ENCODE peak calls at places on chromosomes 16 and 17, in five cellular contexts. O is right lobe of liver, D is heart left ventricle, Y is tibial nerve, L is breast epithelium. I is an unnamed sample.

GRCh38 chr17:27384261-27384701 is 72.0 kb upstream of the KSR1 start:
- DNase-seq in O (peak), D (peak), Y (no peak), L (no peak), I (no peak)

GRCh38 chr17:75168998-75169397 is 13.8 kb downstream of the SUMO2 start:
- DNase-seq in O (no peak), D (no peak), Y (no peak), L (peak), I (no peak)

GRCh38 chr16:73040136-73040535 is 7.8 kb downstream of the ZFHX3 start:
- DNase-seq in O (no peak), D (no peak), Y (no peak), L (peak), I (no peak)

GRCh38 chr16:86784267-86784626 is 205.9 kb downstream of the FOXL1 start:
- DNase-seq in O (no peak), D (no peak), Y (no peak), L (no peak), I (no peak)

GRCh38 chr17:48583708-48584582 is 5.8 kb upstream of the HOXB4 start:
- DNase-seq in O (no peak), D (no peak), Y (no peak), L (no peak), I (no peak)

GRCh38 chr17:19513897-19514488 is 19.7 kb upstream of the SLC47A1 start:
- DNase-seq in O (peak), D (peak), Y (peak), L (peak), I (peak)

GRCh38 chr16:23368469-23368868 is 66.4 kb downstream of the SCNN1B start:
- DNase-seq in O (no peak), D (no peak), Y (no peak), L (no peak), I (no peak)

GRCh38 chr17:45022655-45023339 is 28.6 kb downstream of the DCAKD start:
- DNase-seq in O (no peak), D (no peak), Y (no peak), L (no peak), I (no peak)

GRCh38 chr16:19375561-19376158 is 42.0 kb upstream of the TMC5 start:
- DNase-seq in O (peak), D (peak), Y (peak), L (no peak), I (peak)

GRCh38 chr17:33750943-33751701 is 458.0 kb upstream of the ASIC2 start:
- DNase-seq in O (peak), D (peak), Y (peak), L (peak), I (peak)

GRCh38 chr17:61467416-61468262 is 15.4 kb downstream of the TBX4 start:
- DNase-seq in O (peak), D (no peak), Y (no peak), L (peak), I (no peak)

GRCh38 chr17:13374203-13375143 is 227.3 kb downstream of the HS3ST3A1 start:
- DNase-seq in O (no peak), D (no peak), Y (no peak), L (no peak), I (no peak)

GRCh38 chr17:29135464-29135863 is 44.7 kb downstream of the MYO18A start:
- DNase-seq in O (no peak), D (no peak), Y (no peak), L (no peak), I (no peak)

GRCh38 chr17:42894283-42895184 is 6.1 kb upstream of the G6PC1 start:
- DNase-seq in O (peak), D (no peak), Y (no peak), L (no peak), I (no peak)
- TF ChIP-seq POLR2A in O (no peak), D (no peak), Y (no peak), L (no peak), I (no peak)

GRCh38 chr16:84589975-84590719 is 27.7 kb downstream of the COTL1 start:
- DNase-seq in O (no peak), D (no peak), Y (no peak), L (no peak), I (no peak)
- H3K27ac ChIP-seq in O (no peak), D (no peak), Y (no peak), L (no peak), I (no peak)

DNA sequence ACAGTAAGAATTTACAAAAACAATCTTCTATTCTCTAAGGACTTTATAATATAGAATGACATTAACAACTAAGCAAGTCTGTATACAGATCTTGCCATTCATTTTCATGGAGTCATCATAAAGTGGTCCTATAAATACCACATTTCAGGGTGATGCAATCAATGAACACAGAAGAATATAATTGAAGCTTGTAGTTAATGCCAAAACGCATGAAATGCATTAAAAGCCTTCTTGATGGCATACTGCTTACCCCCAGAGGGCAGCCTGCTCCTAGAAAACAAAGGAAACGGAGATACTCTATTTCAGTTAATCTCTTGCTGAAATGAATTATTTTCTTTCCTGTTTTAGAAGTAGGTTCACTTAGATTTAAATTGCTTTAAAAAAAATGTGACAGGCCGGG is 45.2 kb upstream of the STAC2 start:
- DNase-seq in O (no peak), D (no peak), Y (no peak), L (no peak), I (no peak)
- TF ChIP-seq CTCF in O (peak), D (peak), Y (peak), L (no peak), I (peak)

GRCh38 chr17:59707182-59707970 is at the start of the genes PTRH2 and VMP1:
- DNase-seq in O (peak), D (peak), Y (peak), L (peak), I (peak)
- TF ChIP-seq POLR2A in O (peak), D (peak), Y (peak), L (peak), I (peak)

DNA sequence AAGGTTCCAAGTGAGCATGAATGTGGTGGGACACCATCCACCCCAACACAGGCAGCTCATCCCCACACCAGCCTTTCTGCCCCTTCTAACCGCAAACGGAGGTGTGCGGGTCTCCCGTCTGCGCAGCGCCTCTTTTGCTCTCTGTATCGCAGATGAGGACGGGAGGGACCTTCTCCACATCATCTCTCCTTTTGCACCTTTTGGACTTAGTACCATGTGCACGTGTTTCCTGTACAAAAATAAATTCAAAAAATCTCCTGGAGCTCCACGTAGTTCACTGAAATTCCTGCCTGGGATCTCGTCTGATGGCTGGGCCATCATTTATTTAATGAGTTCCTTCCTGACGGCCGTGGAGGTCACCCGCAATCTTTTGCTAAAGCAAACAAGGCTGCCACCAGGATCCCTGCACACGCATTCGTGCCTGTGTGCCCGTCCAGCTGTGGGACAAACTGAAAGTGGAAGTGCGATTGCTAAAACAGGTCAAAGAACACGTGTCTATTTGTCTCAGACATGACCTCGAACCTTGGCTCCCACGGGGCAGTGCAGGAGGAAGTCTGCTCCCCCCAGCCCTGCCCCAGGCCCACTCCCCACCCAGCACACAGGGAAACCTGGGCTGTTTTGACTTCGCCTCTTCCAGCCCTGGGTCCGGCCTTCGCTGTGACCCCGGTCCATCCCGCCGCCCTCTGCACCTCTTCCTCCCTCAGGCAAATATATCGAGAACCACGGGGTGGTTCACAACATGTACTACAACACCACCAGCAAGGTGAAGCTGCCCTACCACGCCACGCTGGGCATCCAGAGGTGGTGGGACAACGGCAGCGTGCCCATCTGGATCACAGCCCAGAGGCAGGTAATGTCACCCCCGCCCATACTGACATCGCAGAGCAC is 2.3 kb downstream of the ENPP7 start:
- DNase-seq in O (peak), D (no peak), Y (peak), L (no peak), I (no peak)
- H3K27ac ChIP-seq in O (peak), D (no peak), Y (no peak), L (no peak), I (no peak)

GRCh38 chr17:83196088-83196765 is 116.8 kb downstream of the METRNL start:
- DNase-seq in O (no peak), D (no peak), Y (peak), L (peak), I (no peak)

GRCh38 chr17:83194761-83195329 is 115.4 kb downstream of the METRNL start:
- DNase-seq in O (no peak), D (no peak), Y (peak), L (peak), I (no peak)

GRCh38 chr17:83194189-83194565 is 114.8 kb downstream of the METRNL start:
- DNase-seq in O (peak), D (no peak), Y (peak), L (peak), I (peak)

GRCh38 chr17:83196973-83197880 is 117.8 kb downstream of the METRNL start:
- DNase-seq in O (no peak), D (no peak), Y (peak), L (peak), I (no peak)

GRCh38 chr17:83195330-83196087 is 116.1 kb downstream of the METRNL start:
- DNase-seq in O (no peak), D (peak), Y (peak), L (peak), I (peak)
- TF ChIP-seq CTCF in O (no peak), D (no peak), Y (peak), L (no peak), I (no peak)

DNA sequence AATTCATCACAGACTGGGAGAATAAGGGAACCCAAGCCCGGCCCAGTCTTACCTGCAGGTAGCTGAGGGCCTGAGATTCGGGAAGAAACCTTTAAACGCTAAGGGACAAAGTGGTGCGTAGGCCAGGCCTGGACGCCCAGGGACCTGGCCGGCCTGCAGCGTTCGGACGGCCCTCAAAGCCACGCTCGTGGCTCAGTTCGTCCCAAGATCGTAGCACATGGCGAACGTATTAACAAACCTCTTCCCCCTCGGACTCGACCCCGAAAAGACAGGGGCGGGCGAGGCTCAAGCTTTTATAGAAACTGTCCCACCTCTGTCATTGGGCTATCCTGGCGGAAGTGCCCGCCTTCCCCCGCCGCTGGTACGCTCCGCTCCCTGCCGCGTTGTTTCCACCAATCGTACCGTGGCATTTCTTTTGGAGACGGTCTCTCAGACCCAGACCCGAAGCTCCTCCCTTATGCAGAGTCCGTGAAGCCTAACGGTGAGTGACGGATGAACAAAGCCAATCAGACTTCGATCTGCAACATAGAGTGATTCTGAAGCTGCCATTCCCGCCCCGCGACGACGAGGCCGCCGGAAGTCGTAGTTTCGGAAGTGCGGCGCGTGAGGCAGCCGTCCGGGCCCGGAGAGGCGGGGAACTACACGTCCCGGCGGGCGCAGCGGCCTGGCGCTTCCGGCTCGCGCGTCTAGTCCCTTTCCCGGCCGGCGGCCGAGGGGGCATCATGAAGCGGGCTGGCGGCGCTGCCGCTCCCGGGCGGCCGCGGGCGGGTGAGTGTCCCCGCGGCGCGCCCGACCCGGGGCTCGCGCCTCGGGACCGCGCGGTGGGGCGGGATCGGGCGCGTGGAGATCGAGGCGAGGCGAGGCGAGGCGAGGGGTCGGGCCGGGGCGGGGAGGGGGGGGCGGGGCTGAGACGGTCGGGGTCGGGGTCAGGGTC is at the start of gene TRAF7:
- DNase-seq in O (peak), D (peak), Y (peak), L (peak), I (peak)
- TF ChIP-seq POLR2A in O (peak), D (peak), Y (peak), L (peak), I (peak)